ENCODE peak calls at places on chromosome 13, in seven cellular contexts. One of them, this sample, is unnamed.

GRCh38 chr13:52348081-52348480 is 57.9 kb downstream of the THSD1 start:
- DNase-seq in uterus: no peak
- DNase-seq in neuronal stem cell: no peak
- DNase-seq in CD4-positive, alpha-beta memory T cell: no peak
- DNase-seq in ovary: no peak
- DNase-seq in heart right ventricle: no peak
- DNase-seq in RWPE2: no peak
- DNase-seq in this sample: no peak

GRCh38 chr13:92225861-92226260 is 827.4 kb downstream of the GPC5 start:
- DNase-seq in heart right ventricle: no peak
- DNase-seq in neuronal stem cell: no peak
- DNase-seq in CD4-positive, alpha-beta memory T cell: no peak
- DNase-seq in uterus: no peak
- DNase-seq in RWPE2: no peak
- DNase-seq in ovary: no peak
- DNase-seq in this sample: no peak

GRCh38 chr13:51614350-51614786 is 30.1 kb downstream of the WDFY2 start:
- DNase-seq in neuronal stem cell: no peak
- DNase-seq in uterus: peak; percentile 28
- DNase-seq in RWPE2: no peak
- DNase-seq in heart right ventricle: no peak
- DNase-seq in CD4-positive, alpha-beta memory T cell: peak; percentile 58
- DNase-seq in ovary: no peak
- DNase-seq in this sample: no peak

GRCh38 chr13:50714886-50715285 is 128.6 kb downstream of the DLEU7 start:
- DNase-seq in CD4-positive, alpha-beta memory T cell: no peak
- DNase-seq in neuronal stem cell: no peak
- DNase-seq in RWPE2: no peak
- DNase-seq in heart right ventricle: no peak
- DNase-seq in ovary: no peak
- DNase-seq in uterus: no peak
- DNase-seq in this sample: peak; percentile 18

GRCh38 chr13:39039033-39039432 is 777 bp downstream of the NHLRC3 start:
- DNase-seq in ovary: no peak
- DNase-seq in RWPE2: no peak
- DNase-seq in heart right ventricle: no peak
- DNase-seq in CD4-positive, alpha-beta memory T cell: no peak
- DNase-seq in neuronal stem cell: no peak
- DNase-seq in uterus: no peak
- DNase-seq in this sample: no peak

GRCh38 chr13:45678282-45678681 is 23.8 kb upstream of the CBY2 start:
- DNase-seq in neuronal stem cell: peak; percentile 8
- DNase-seq in ovary: no peak
- DNase-seq in heart right ventricle: no peak
- DNase-seq in uterus: no peak
- DNase-seq in CD4-positive, alpha-beta memory T cell: no peak
- DNase-seq in RWPE2: no peak
- DNase-seq in this sample: no peak

GRCh38 chr13:24834902-24835510 is 71.0 kb downstream of the RNF17 start:
- DNase-seq in CD4-positive, alpha-beta memory T cell: peak; percentile 31
- DNase-seq in heart right ventricle: no peak
- DNase-seq in ovary: no peak
- DNase-seq in uterus: no peak
- DNase-seq in neuronal stem cell: no peak
- DNase-seq in RWPE2: no peak
- DNase-seq in this sample: no peak

GRCh38 chr13:30346159-30346788 is 38.9 kb upstream of the KATNAL1 start:
- DNase-seq in uterus: no peak
- DNase-seq in heart right ventricle: no peak
- DNase-seq in ovary: no peak
- DNase-seq in neuronal stem cell: no peak
- DNase-seq in CD4-positive, alpha-beta memory T cell: peak; percentile 77
- DNase-seq in RWPE2: no peak
- DNase-seq in this sample: peak; percentile 42

GRCh38 chr13:44918323-44919102 is 70.8 kb downstream of the NUFIP1 start:
- DNase-seq in CD4-positive, alpha-beta memory T cell: peak; percentile 86
- DNase-seq in ovary: peak; percentile 87
- DNase-seq in heart right ventricle: peak; percentile 91
- DNase-seq in RWPE2: peak; percentile 84
- DNase-seq in neuronal stem cell: no peak
- DNase-seq in uterus: peak; percentile 89
- DNase-seq in this sample: peak; percentile 96

GRCh38 chr13:72970956-72971355 is 87.8 kb upstream of the KLF5 start:
- DNase-seq in ovary: no peak
- DNase-seq in RWPE2: no peak
- DNase-seq in neuronal stem cell: no peak
- DNase-seq in heart right ventricle: no peak
- DNase-seq in uterus: no peak
- DNase-seq in CD4-positive, alpha-beta memory T cell: no peak
- DNase-seq in this sample: no peak

GRCh38 chr13:44906758-44907157 is 82.5 kb downstream of the NUFIP1 start:
- DNase-seq in uterus: peak; percentile 62
- DNase-seq in RWPE2: no peak
- DNase-seq in CD4-positive, alpha-beta memory T cell: no peak
- DNase-seq in ovary: peak; percentile 51
- DNase-seq in heart right ventricle: no peak
- DNase-seq in neuronal stem cell: no peak
- DNase-seq in this sample: no peak

GRCh38 chr13:41137951-41138350 is 5.3 kb upstream of the KBTBD6 start:
- DNase-seq in uterus: no peak
- DNase-seq in CD4-positive, alpha-beta memory T cell: no peak
- DNase-seq in RWPE2: no peak
- DNase-seq in heart right ventricle: no peak
- DNase-seq in ovary: no peak
- DNase-seq in neuronal stem cell: no peak
- DNase-seq in this sample: no peak

GRCh38 chr13:102141625-102142472 is 260.0 kb downstream of the FGF14 start:
- DNase-seq in ovary: no peak
- DNase-seq in RWPE2: no peak
- DNase-seq in neuronal stem cell: no peak
- DNase-seq in heart right ventricle: no peak
- DNase-seq in uterus: no peak
- DNase-seq in CD4-positive, alpha-beta memory T cell: no peak
- DNase-seq in this sample: no peak

GRCh38 chr13:24746618-24747247 is 17.2 kb upstream of the RNF17 start:
- DNase-seq in uterus: no peak
- DNase-seq in neuronal stem cell: peak; percentile 46
- DNase-seq in ovary: no peak
- DNase-seq in CD4-positive, alpha-beta memory T cell: peak; percentile 39
- DNase-seq in heart right ventricle: no peak
- DNase-seq in RWPE2: no peak
- DNase-seq in this sample: no peak

GRCh38 chr13:31997641-31998040 is 33.9 kb upstream of the FRY start:
- DNase-seq in uterus: no peak
- DNase-seq in neuronal stem cell: no peak
- DNase-seq in CD4-positive, alpha-beta memory T cell: no peak
- DNase-seq in RWPE2: no peak
- DNase-seq in heart right ventricle: no peak
- DNase-seq in ovary: no peak
- DNase-seq in this sample: no peak

GRCh38 chr13:110529522-110530311 is 31.8 kb downstream of the RAB20 start:
- DNase-seq in neuronal stem cell: no peak
- DNase-seq in CD4-positive, alpha-beta memory T cell: no peak
- DNase-seq in heart right ventricle: no peak
- DNase-seq in ovary: no peak
- DNase-seq in uterus: no peak
- DNase-seq in RWPE2: no peak
- DNase-seq in this sample: no peak

GRCh38 chr13:24741016-24741662 is 22.8 kb upstream of the RNF17 start:
- DNase-seq in RWPE2: no peak
- DNase-seq in uterus: no peak
- DNase-seq in ovary: no peak
- DNase-seq in neuronal stem cell: no peak
- DNase-seq in CD4-positive, alpha-beta memory T cell: no peak
- DNase-seq in heart right ventricle: no peak
- DNase-seq in this sample: peak; percentile 62

GRCh38 chr13:110546389-110546788 is 15.1 kb downstream of the RAB20 start:
- DNase-seq in RWPE2: no peak
- DNase-seq in uterus: no peak
- DNase-seq in heart right ventricle: no peak
- DNase-seq in ovary: no peak
- DNase-seq in CD4-positive, alpha-beta memory T cell: no peak
- DNase-seq in neuronal stem cell: no peak
- DNase-seq in this sample: no peak

GRCh38 chr13:60351326-60351725 is 45.7 kb upstream of the TDRD3 start:
- DNase-seq in neuronal stem cell: no peak
- DNase-seq in uterus: no peak
- DNase-seq in heart right ventricle: no peak
- DNase-seq in RWPE2: no peak
- DNase-seq in ovary: no peak
- DNase-seq in CD4-positive, alpha-beta memory T cell: no peak
- DNase-seq in this sample: no peak

GRCh38 chr13:57820924-57821323 is 189.4 kb downstream of the PCDH17 start:
- DNase-seq in heart right ventricle: no peak
- DNase-seq in neuronal stem cell: no peak
- DNase-seq in ovary: no peak
- DNase-seq in CD4-positive, alpha-beta memory T cell: no peak
- DNase-seq in uterus: no peak
- DNase-seq in RWPE2: no peak
- DNase-seq in this sample: no peak

GRCh38 chr13:33275916-33276315 is 9.6 kb downstream of the STARD13 start:
- DNase-seq in ovary: no peak
- DNase-seq in heart right ventricle: no peak
- DNase-seq in neuronal stem cell: no peak
- DNase-seq in uterus: no peak
- DNase-seq in CD4-positive, alpha-beta memory T cell: no peak
- DNase-seq in RWPE2: no peak
- DNase-seq in this sample: no peak

GRCh38 chr13:112814905-112815585 is 125.2 kb downstream of the ATP11A start:
- DNase-seq in ovary: no peak
- DNase-seq in CD4-positive, alpha-beta memory T cell: no peak
- DNase-seq in RWPE2: no peak
- DNase-seq in heart right ventricle: peak; percentile 58
- DNase-seq in uterus: no peak
- DNase-seq in neuronal stem cell: no peak
- DNase-seq in this sample: peak; percentile 75

GRCh38 chr13:32553720-32554119 is 15.1 kb upstream of the N4BP2L2 start:
- DNase-seq in ovary: no peak
- DNase-seq in uterus: no peak
- DNase-seq in RWPE2: no peak
- DNase-seq in neuronal stem cell: no peak
- DNase-seq in heart right ventricle: no peak
- DNase-seq in CD4-positive, alpha-beta memory T cell: no peak
- DNase-seq in this sample: no peak

GRCh38 chr13:80131204-80131603 is 209.7 kb downstream of the SPRY2 start:
- DNase-seq in neuronal stem cell: no peak
- DNase-seq in uterus: peak; percentile 37
- DNase-seq in RWPE2: no peak
- DNase-seq in ovary: peak; percentile 34
- DNase-seq in heart right ventricle: peak; percentile 84
- DNase-seq in CD4-positive, alpha-beta memory T cell: no peak
- DNase-seq in this sample: peak; percentile 87

GRCh38 chr13:51768378-51768921 is 35.5 kb downstream of the DHRS12 start:
- DNase-seq in heart right ventricle: no peak
- DNase-seq in uterus: no peak
- DNase-seq in neuronal stem cell: peak; percentile 18
- DNase-seq in ovary: no peak
- DNase-seq in CD4-positive, alpha-beta memory T cell: no peak
- DNase-seq in RWPE2: no peak
- DNase-seq in this sample: no peak

GRCh38 chr13:97133955-97134354 is 88.2 kb upstream of the MBNL2 start:
- DNase-seq in ovary: no peak
- DNase-seq in CD4-positive, alpha-beta memory T cell: no peak
- DNase-seq in heart right ventricle: no peak
- DNase-seq in uterus: no peak
- DNase-seq in neuronal stem cell: no peak
- DNase-seq in RWPE2: no peak
- DNase-seq in this sample: no peak
- H3K27ac ChIP-seq in ovary: no peak overlapping the region
- H3K27ac ChIP-seq in CD4-positive, alpha-beta memory T cell: no peak overlapping the region
- H3K27ac ChIP-seq in heart right ventricle: no peak overlapping the region
- H3K27ac ChIP-seq in uterus: no peak overlapping the region
- H3K27ac ChIP-seq in neuronal stem cell: no peak overlapping the region
- H3K27ac ChIP-seq in RWPE2: no peak overlapping the region
- H3K27ac ChIP-seq in this sample: no peak overlapping the region

GRCh38 chr13:75705908-75706307 is 69.8 kb downstream of the LMO7 start:
- DNase-seq in heart right ventricle: no peak
- DNase-seq in CD4-positive, alpha-beta memory T cell: no peak
- DNase-seq in ovary: no peak
- DNase-seq in uterus: no peak
- DNase-seq in neuronal stem cell: no peak
- DNase-seq in RWPE2: no peak
- DNase-seq in this sample: no peak

GRCh38 chr13:75704194-75704941 is 68.2 kb downstream of the LMO7 start:
- DNase-seq in heart right ventricle: no peak
- DNase-seq in RWPE2: no peak
- DNase-seq in neuronal stem cell: no peak
- DNase-seq in uterus: no peak
- DNase-seq in CD4-positive, alpha-beta memory T cell: no peak
- DNase-seq in ovary: no peak
- DNase-seq in this sample: no peak

GRCh38 chr13:75703768-75704167 is 67.6 kb downstream of the LMO7 start:
- DNase-seq in ovary: no peak
- DNase-seq in neuronal stem cell: no peak
- DNase-seq in CD4-positive, alpha-beta memory T cell: no peak
- DNase-seq in RWPE2: no peak
- DNase-seq in uterus: no peak
- DNase-seq in heart right ventricle: no peak
- DNase-seq in this sample: no peak

GRCh38 chr13:75704942-75705320 is 68.8 kb downstream of the LMO7 start:
- DNase-seq in neuronal stem cell: no peak
- DNase-seq in heart right ventricle: no peak
- DNase-seq in ovary: no peak
- DNase-seq in uterus: no peak
- DNase-seq in CD4-positive, alpha-beta memory T cell: no peak
- DNase-seq in RWPE2: peak; percentile 65
- DNase-seq in this sample: no peak

GRCh38 chr13:75705395-75705794 is 69.3 kb downstream of the LMO7 start:
- DNase-seq in neuronal stem cell: no peak
- DNase-seq in heart right ventricle: no peak
- DNase-seq in ovary: no peak
- DNase-seq in uterus: no peak
- DNase-seq in RWPE2: no peak
- DNase-seq in CD4-positive, alpha-beta memory T cell: no peak
- DNase-seq in this sample: no peak
- H3K27ac ChIP-seq in neuronal stem cell: no peak overlapping the region
- H3K27ac ChIP-seq in heart right ventricle: no peak overlapping the region
- H3K27ac ChIP-seq in ovary: no peak overlapping the region
- H3K27ac ChIP-seq in uterus: no peak overlapping the region
- H3K27ac ChIP-seq in RWPE2: peak overlapping the region; percentile 88
- H3K27ac ChIP-seq in CD4-positive, alpha-beta memory T cell: no peak overlapping the region
- H3K27ac ChIP-seq in this sample: peak overlapping the region; percentile 82

GRCh38 chr13:58884810-58885209 is 1253.3 kb downstream of the PCDH17 start:
- DNase-seq in ovary: no peak
- DNase-seq in neuronal stem cell: no peak
- DNase-seq in CD4-positive, alpha-beta memory T cell: no peak
- DNase-seq in RWPE2: no peak
- DNase-seq in uterus: no peak
- DNase-seq in heart right ventricle: no peak
- DNase-seq in this sample: no peak
- H3K27ac ChIP-seq in ovary: no peak overlapping the region
- H3K27ac ChIP-seq in neuronal stem cell: no peak overlapping the region
- H3K27ac ChIP-seq in CD4-positive, alpha-beta memory T cell: no peak overlapping the region
- H3K27ac ChIP-seq in RWPE2: no peak overlapping the region
- H3K27ac ChIP-seq in uterus: no peak overlapping the region
- H3K27ac ChIP-seq in heart right ventricle: no peak overlapping the region
- H3K27ac ChIP-seq in this sample: no peak overlapping the region

DNA sequence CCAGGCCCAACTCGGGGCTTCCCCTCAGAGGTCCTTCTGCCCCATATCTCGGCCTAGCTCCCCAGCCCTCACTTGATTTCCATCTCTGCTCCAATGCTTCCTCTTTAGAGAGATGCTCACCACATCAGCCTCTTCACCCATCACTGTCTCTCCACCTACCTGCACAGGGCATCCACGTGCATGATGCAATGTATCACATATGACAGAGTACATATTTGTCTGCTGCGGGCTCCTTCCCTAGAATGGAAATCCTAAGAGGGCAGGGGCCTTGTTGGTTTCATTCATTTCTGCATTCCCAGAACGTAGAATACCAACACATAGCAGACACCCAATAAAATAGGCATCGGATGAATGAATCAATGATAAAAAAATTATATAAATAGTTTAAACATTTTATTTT is 130.3 kb downstream of the USP12 start:
- DNase-seq in uterus: no peak
- DNase-seq in RWPE2: no peak
- DNase-seq in CD4-positive, alpha-beta memory T cell: no peak
- DNase-seq in neuronal stem cell: no peak
- DNase-seq in ovary: no peak
- DNase-seq in heart right ventricle: no peak
- DNase-seq in this sample: no peak
- H3K27ac ChIP-seq in uterus: no peak overlapping the region
- H3K27ac ChIP-seq in RWPE2: no peak overlapping the region
- H3K27ac ChIP-seq in CD4-positive, alpha-beta memory T cell: no peak overlapping the region
- H3K27ac ChIP-seq in neuronal stem cell: no peak overlapping the region
- H3K27ac ChIP-seq in ovary: no peak overlapping the region
- H3K27ac ChIP-seq in heart right ventricle: no peak overlapping the region
- H3K27ac ChIP-seq in this sample: no peak overlapping the region